ENCODE peak calls at places on chromosomes 13 and 19, in nine cellular contexts. One of them, this sample, is unnamed.

GRCh38 chr19:51490676-51491075 is 10.9 kb downstream of the SIGLEC12 start:
- DNase-seq in SK-N-SH: no peak
- DNase-seq in A549: no peak
- DNase-seq in HCT116: no peak
- DNase-seq in GM12878: no peak
- DNase-seq in endothelial cell of umbilical vein: no peak
- DNase-seq in K562: no peak
- DNase-seq in HepG2: no peak
- DNase-seq in H1: no peak
- DNase-seq in this sample: no peak

GRCh38 chr19:14167594-14168138 is 31.3 kb upstream of the ASF1B start:
- DNase-seq in HCT116: no peak
- DNase-seq in HepG2: no peak
- DNase-seq in H1: no peak
- DNase-seq in K562: no peak
- DNase-seq in SK-N-SH: peak; percentile 41
- DNase-seq in endothelial cell of umbilical vein: no peak
- DNase-seq in GM12878: no peak
- DNase-seq in A549: no peak
- DNase-seq in this sample: peak; percentile 77

GRCh38 chr13:95714142-95714832 is 37.3 kb downstream of the DNAJC3 start:
- DNase-seq in HCT116: no peak
- DNase-seq in H1: no peak
- DNase-seq in SK-N-SH: no peak
- DNase-seq in endothelial cell of umbilical vein: no peak
- DNase-seq in K562: no peak
- DNase-seq in A549: peak; percentile 65
- DNase-seq in HepG2: no peak
- DNase-seq in GM12878: no peak
- DNase-seq in this sample: peak; percentile 85

GRCh38 chr19:2144190-2144589 is 7.2 kb downstream of the AP3D1 start:
- DNase-seq in A549: no peak
- DNase-seq in endothelial cell of umbilical vein: no peak
- DNase-seq in GM12878: no peak
- DNase-seq in K562: no peak
- DNase-seq in HepG2: no peak
- DNase-seq in H1: no peak
- DNase-seq in SK-N-SH: no peak
- DNase-seq in HCT116: no peak
- DNase-seq in this sample: no peak

GRCh38 chr19:51735759-51736449 is 12.1 kb upstream of the HAS1 start:
- DNase-seq in SK-N-SH: no peak
- DNase-seq in K562: peak; percentile 68
- DNase-seq in endothelial cell of umbilical vein: no peak
- DNase-seq in A549: no peak
- DNase-seq in HCT116: no peak
- DNase-seq in HepG2: no peak
- DNase-seq in GM12878: no peak
- DNase-seq in H1: no peak
- DNase-seq in this sample: peak; percentile 96

GRCh38 chr19:6204866-6205723 is 69.6 kb downstream of the ACSBG2 start:
- DNase-seq in HCT116: no peak
- DNase-seq in HepG2: peak; percentile 25
- DNase-seq in SK-N-SH: no peak
- DNase-seq in endothelial cell of umbilical vein: no peak
- DNase-seq in H1: no peak
- DNase-seq in K562: no peak
- DNase-seq in GM12878: no peak
- DNase-seq in A549: no peak
- DNase-seq in this sample: no peak

GRCh38 chr19:39200818-39201145 is 3.3 kb downstream of the SYCN start:
- DNase-seq in HepG2: no peak
- DNase-seq in A549: no peak
- DNase-seq in K562: no peak
- DNase-seq in H1: no peak
- DNase-seq in endothelial cell of umbilical vein: no peak
- DNase-seq in SK-N-SH: no peak
- DNase-seq in GM12878: no peak
- DNase-seq in HCT116: no peak
- DNase-seq in this sample: no peak

GRCh38 chr19:38711726-38712153 is 32.5 kb downstream of the CAPN12 start:
- DNase-seq in A549: no peak
- DNase-seq in K562: no peak
- DNase-seq in HCT116: no peak
- DNase-seq in endothelial cell of umbilical vein: no peak
- DNase-seq in H1: no peak
- DNase-seq in SK-N-SH: no peak
- DNase-seq in GM12878: no peak
- DNase-seq in HepG2: no peak
- DNase-seq in this sample: no peak

GRCh38 chr13:53953205-53953604 is 924.6 kb downstream of the OLFM4 start:
- DNase-seq in A549: no peak
- DNase-seq in SK-N-SH: no peak
- DNase-seq in HepG2: no peak
- DNase-seq in K562: no peak
- DNase-seq in GM12878: no peak
- DNase-seq in endothelial cell of umbilical vein: no peak
- DNase-seq in H1: no peak
- DNase-seq in HCT116: no peak
- DNase-seq in this sample: no peak
- TF ChIP-seq CTCF in A549: no peak
- TF ChIP-seq CTCF in SK-N-SH: no peak
- TF ChIP-seq CTCF in HepG2: no peak
- TF ChIP-seq CTCF in K562: no peak
- TF ChIP-seq CTCF in GM12878: no peak
- TF ChIP-seq CTCF in endothelial cell of umbilical vein: no peak
- TF ChIP-seq CTCF in H1: no peak
- TF ChIP-seq CTCF in HCT116: no peak
- TF ChIP-seq CTCF in this sample: no peak

DNA sequence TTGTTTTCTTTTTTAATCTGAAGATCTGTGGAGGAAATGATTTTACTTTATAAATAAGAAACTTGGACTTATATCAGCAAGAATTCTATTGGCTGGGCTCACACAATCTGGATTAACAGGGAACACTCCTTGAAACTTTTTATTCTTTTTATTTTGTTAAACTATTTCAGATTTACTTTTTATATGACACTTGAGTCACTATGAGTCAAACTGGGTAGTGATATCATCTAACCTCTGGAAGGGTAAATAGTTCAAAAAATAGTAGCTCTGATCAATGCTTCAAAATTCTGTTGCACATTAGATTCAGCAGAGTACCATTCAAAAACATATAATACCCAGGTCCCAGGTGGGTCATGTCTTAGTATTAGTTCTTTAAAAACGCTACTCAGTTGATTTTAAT is 55.1 kb upstream of the NBEA start:
- DNase-seq in K562: no peak
- DNase-seq in HCT116: no peak
- DNase-seq in GM12878: no peak
- DNase-seq in HepG2: no peak
- DNase-seq in SK-N-SH: no peak
- DNase-seq in H1: no peak
- DNase-seq in endothelial cell of umbilical vein: no peak
- DNase-seq in A549: no peak
- DNase-seq in this sample: no peak
- TF ChIP-seq MAX in K562: no peak
- TF ChIP-seq MAX in HCT116: no peak
- TF ChIP-seq MAX in GM12878: no peak
- TF ChIP-seq MAX in HepG2: no peak
- TF ChIP-seq MAX in SK-N-SH: no peak
- TF ChIP-seq MAX in H1: no peak
- TF ChIP-seq MAX in endothelial cell of umbilical vein: no peak
- TF ChIP-seq MAX in A549: no peak
- TF ChIP-seq MAX in this sample: no peak

DNA sequence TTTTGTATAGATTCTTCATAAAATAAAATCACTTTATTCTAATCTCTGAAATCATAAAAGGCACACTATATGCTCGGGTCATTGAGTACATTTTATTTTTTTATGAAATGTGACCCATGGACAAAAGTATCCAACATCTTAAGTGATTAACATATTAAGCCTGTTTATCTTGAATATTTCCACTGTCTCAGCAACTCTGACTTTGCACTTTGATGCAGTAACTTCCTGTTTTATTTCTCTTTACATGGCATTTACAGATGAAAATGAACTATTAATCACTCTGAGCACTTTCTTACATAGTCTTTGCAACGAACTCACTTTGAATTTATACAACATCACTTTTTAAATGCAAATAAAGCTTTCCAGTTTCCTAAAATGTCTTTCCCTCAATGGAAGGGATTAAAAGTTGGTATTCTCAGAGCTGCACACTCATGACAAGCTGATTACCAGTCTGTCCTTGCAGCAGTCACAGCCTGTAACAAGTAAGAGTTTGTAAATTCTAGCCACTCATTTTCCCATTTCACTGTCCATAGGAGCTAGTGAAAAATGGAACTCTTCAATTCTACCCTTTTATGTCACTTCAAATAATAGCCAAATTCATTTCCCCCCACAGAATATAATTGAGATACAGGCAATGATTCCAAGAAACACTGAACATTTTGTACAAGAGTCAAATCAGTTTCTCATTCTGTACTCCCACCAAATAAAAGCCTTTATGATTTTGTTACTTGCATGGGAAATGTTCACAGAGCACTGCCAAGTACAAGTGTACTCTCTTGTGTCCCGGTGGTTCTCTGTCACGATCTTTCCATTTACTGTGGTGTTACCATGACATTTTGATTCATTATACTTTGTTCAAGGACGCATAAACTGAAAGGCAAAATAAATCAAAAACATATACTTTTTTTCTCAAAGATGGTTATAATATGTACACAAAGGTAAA is 1968.9 kb downstream of the PCDH9 start:
- DNase-seq in K562: no peak
- DNase-seq in A549: no peak
- DNase-seq in GM12878: no peak
- DNase-seq in SK-N-SH: no peak
- DNase-seq in HepG2: no peak
- DNase-seq in HCT116: no peak
- DNase-seq in endothelial cell of umbilical vein: peak; percentile 54
- DNase-seq in H1: no peak
- DNase-seq in this sample: peak; percentile 4
- H3K4me3 ChIP-seq in K562: no peak overlapping the region
- H3K4me3 ChIP-seq in A549: no peak overlapping the region
- H3K4me3 ChIP-seq in GM12878: no peak overlapping the region
- H3K4me3 ChIP-seq in SK-N-SH: no peak overlapping the region
- H3K4me3 ChIP-seq in HepG2: no peak overlapping the region
- H3K4me3 ChIP-seq in HCT116: no peak overlapping the region
- H3K4me3 ChIP-seq in endothelial cell of umbilical vein: peak overlapping the region; percentile 38
- H3K4me3 ChIP-seq in H1: no peak overlapping the region
- H3K4me3 ChIP-seq in this sample: no peak overlapping the region

GRCh38 chr19:44757057-44757734 is 8.7 kb downstream of the BCL3 start:
- DNase-seq in HepG2: no peak
- DNase-seq in K562: no peak
- DNase-seq in SK-N-SH: peak; percentile 89
- DNase-seq in A549: no peak
- DNase-seq in H1: peak; percentile 66
- DNase-seq in HCT116: no peak
- DNase-seq in endothelial cell of umbilical vein: no peak
- DNase-seq in GM12878: no peak
- DNase-seq in this sample: no peak

GRCh38 chr19:44758596-44758995 is 10.1 kb downstream of the BCL3 start:
- DNase-seq in K562: no peak
- DNase-seq in A549: peak; percentile 76
- DNase-seq in endothelial cell of umbilical vein: no peak
- DNase-seq in HepG2: no peak
- DNase-seq in SK-N-SH: peak; percentile 45
- DNase-seq in H1: peak; percentile 78
- DNase-seq in GM12878: no peak
- DNase-seq in HCT116: no peak
- DNase-seq in this sample: no peak

GRCh38 chr19:44756089-44756562 is 7.6 kb downstream of the BCL3 start:
- DNase-seq in A549: no peak
- DNase-seq in GM12878: no peak
- DNase-seq in H1: no peak
- DNase-seq in K562: no peak
- DNase-seq in HCT116: no peak
- DNase-seq in HepG2: no peak
- DNase-seq in endothelial cell of umbilical vein: no peak
- DNase-seq in SK-N-SH: no peak
- DNase-seq in this sample: no peak

GRCh38 chr19:44759083-44759804 is 10.7 kb downstream of the BCL3 start:
- DNase-seq in HepG2: no peak
- DNase-seq in A549: no peak
- DNase-seq in endothelial cell of umbilical vein: no peak
- DNase-seq in GM12878: no peak
- DNase-seq in H1: no peak
- DNase-seq in SK-N-SH: no peak
- DNase-seq in K562: no peak
- DNase-seq in HCT116: no peak
- DNase-seq in this sample: no peak

GRCh38 chr19:44757735-44758505 is 9.4 kb downstream of the BCL3 start:
- DNase-seq in HCT116: no peak
- DNase-seq in HepG2: no peak
- DNase-seq in SK-N-SH: peak; percentile 87
- DNase-seq in endothelial cell of umbilical vein: peak; percentile 53
- DNase-seq in K562: no peak
- DNase-seq in H1: peak; percentile 77
- DNase-seq in GM12878: no peak
- DNase-seq in A549: no peak
- DNase-seq in this sample: no peak
- TF ChIP-seq CTCF in HCT116: no peak
- TF ChIP-seq CTCF in HepG2: no peak
- TF ChIP-seq CTCF in SK-N-SH: no peak
- TF ChIP-seq CTCF in endothelial cell of umbilical vein: no peak
- TF ChIP-seq CTCF in K562: no peak
- TF ChIP-seq CTCF in H1: peak; percentile 17
- TF ChIP-seq CTCF in GM12878: no peak
- TF ChIP-seq CTCF in A549: no peak
- TF ChIP-seq CTCF in this sample: no peak

DNA sequence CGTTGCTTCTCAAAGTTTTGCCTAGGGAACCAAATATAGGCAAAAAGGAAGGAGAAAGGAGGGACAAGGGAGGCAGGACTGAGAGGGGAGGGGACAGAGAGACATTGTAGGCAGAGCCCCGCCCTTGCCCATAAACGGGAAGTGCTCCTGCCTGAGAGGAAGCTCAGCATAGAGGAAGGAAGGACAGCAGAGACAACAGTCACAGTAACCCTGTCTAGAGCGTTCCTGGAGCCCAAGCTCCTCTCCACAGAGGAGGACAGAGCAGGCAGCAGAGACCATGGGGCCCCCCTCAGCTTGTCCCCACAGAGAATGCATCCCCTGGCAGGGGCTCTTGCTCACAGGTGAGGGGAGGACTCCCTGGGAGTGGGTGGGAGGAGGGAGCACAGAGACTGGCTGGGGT is at the start of gene CEACAM21:
- DNase-seq in HCT116: no peak
- DNase-seq in A549: no peak
- DNase-seq in GM12878: no peak
- DNase-seq in HepG2: no peak
- DNase-seq in endothelial cell of umbilical vein: no peak
- DNase-seq in SK-N-SH: no peak
- DNase-seq in K562: no peak
- DNase-seq in H1: no peak
- DNase-seq in this sample: peak; percentile 71
- TF ChIP-seq MAX in HCT116: no peak
- TF ChIP-seq MAX in A549: no peak
- TF ChIP-seq MAX in GM12878: no peak
- TF ChIP-seq MAX in HepG2: no peak
- TF ChIP-seq MAX in endothelial cell of umbilical vein: no peak
- TF ChIP-seq MAX in SK-N-SH: no peak
- TF ChIP-seq MAX in K562: no peak
- TF ChIP-seq MAX in H1: no peak
- TF ChIP-seq MAX in this sample: no peak